ENCODE peak calls at places on chromosomes 1 and 21, in ten cellular contexts. One of them, this sample, is unnamed.

GRCh38 chr1:170262540-170262939 is 116.8 kb downstream of the NTMT2 start:
- DNase-seq in psoas muscle: no peak
- DNase-seq in retinal pigment epithelial cell: no peak
- DNase-seq in activated naive CD4-positive, alpha-beta T cell treated with Interleukin-2 at 50 U/mL for 16 hours: no peak
- DNase-seq in activated T-helper 1 cell treated with anti-CD3 and anti-CD28 coated beads, Interleukin-2, amount 50 U/mL, for 16 hours: no peak
- DNase-seq in CD8-positive, alpha-beta memory T cell: no peak
- DNase-seq in Caki2: no peak
- DNase-seq in stimulated activated CD8-positive, alpha-beta memory T cell treated with anti-CD3 and anti-CD28 coated beads, Interleukin-12 subunit alpha, Interleukin-12 subunit beta, amount 100 ng/mL, for 4 hours: no peak
- DNase-seq in stimulated activated CD4-positive, alpha-beta T cell treated with anti-CD3 and anti-CD28 coated beads, Interleukin-12 subunit alpha, Interleukin-12 subunit beta, amount 100 ng/mL, for 48 hours: no peak
- DNase-seq in hippocampal formation: no peak
- DNase-seq in this sample: no peak

GRCh38 chr1:51946300-51946699 is 44.2 kb downstream of the RAB3B start:
- DNase-seq in hippocampal formation: no peak
- DNase-seq in activated naive CD4-positive, alpha-beta T cell treated with Interleukin-2 at 50 U/mL for 16 hours: no peak
- DNase-seq in CD8-positive, alpha-beta memory T cell: no peak
- DNase-seq in psoas muscle: no peak
- DNase-seq in retinal pigment epithelial cell: no peak
- DNase-seq in stimulated activated CD4-positive, alpha-beta T cell treated with anti-CD3 and anti-CD28 coated beads, Interleukin-12 subunit alpha, Interleukin-12 subunit beta, amount 100 ng/mL, for 48 hours: no peak
- DNase-seq in Caki2: no peak
- DNase-seq in stimulated activated CD8-positive, alpha-beta memory T cell treated with anti-CD3 and anti-CD28 coated beads, Interleukin-12 subunit alpha, Interleukin-12 subunit beta, amount 100 ng/mL, for 4 hours: no peak
- DNase-seq in activated T-helper 1 cell treated with anti-CD3 and anti-CD28 coated beads, Interleukin-2, amount 50 U/mL, for 16 hours: no peak
- DNase-seq in this sample: no peak

GRCh38 chr21:42695324-42696025 is 42.1 kb downstream of the PDE9A start:
- DNase-seq in psoas muscle: no peak
- DNase-seq in stimulated activated CD8-positive, alpha-beta memory T cell treated with anti-CD3 and anti-CD28 coated beads, Interleukin-12 subunit alpha, Interleukin-12 subunit beta, amount 100 ng/mL, for 4 hours: no peak
- DNase-seq in hippocampal formation: no peak
- DNase-seq in CD8-positive, alpha-beta memory T cell: no peak
- DNase-seq in retinal pigment epithelial cell: peak
- DNase-seq in activated naive CD4-positive, alpha-beta T cell treated with Interleukin-2 at 50 U/mL for 16 hours: no peak
- DNase-seq in stimulated activated CD4-positive, alpha-beta T cell treated with anti-CD3 and anti-CD28 coated beads, Interleukin-12 subunit alpha, Interleukin-12 subunit beta, amount 100 ng/mL, for 48 hours: no peak
- DNase-seq in activated T-helper 1 cell treated with anti-CD3 and anti-CD28 coated beads, Interleukin-2, amount 50 U/mL, for 16 hours: no peak
- DNase-seq in Caki2: no peak
- DNase-seq in this sample: peak

GRCh38 chr1:116329524-116330341 is 43.3 kb upstream of the ATP1A1 start:
- DNase-seq in activated naive CD4-positive, alpha-beta T cell treated with Interleukin-2 at 50 U/mL for 16 hours: no peak
- DNase-seq in CD8-positive, alpha-beta memory T cell: no peak
- DNase-seq in psoas muscle: no peak
- DNase-seq in stimulated activated CD8-positive, alpha-beta memory T cell treated with anti-CD3 and anti-CD28 coated beads, Interleukin-12 subunit alpha, Interleukin-12 subunit beta, amount 100 ng/mL, for 4 hours: no peak
- DNase-seq in activated T-helper 1 cell treated with anti-CD3 and anti-CD28 coated beads, Interleukin-2, amount 50 U/mL, for 16 hours: no peak
- DNase-seq in stimulated activated CD4-positive, alpha-beta T cell treated with anti-CD3 and anti-CD28 coated beads, Interleukin-12 subunit alpha, Interleukin-12 subunit beta, amount 100 ng/mL, for 48 hours: no peak
- DNase-seq in retinal pigment epithelial cell: no peak
- DNase-seq in hippocampal formation: peak
- DNase-seq in Caki2: no peak
- DNase-seq in this sample: peak

GRCh38 chr1:35708179-35708891 is 10.3 kb downstream of the C1orf216 start:
- DNase-seq in psoas muscle: no peak
- DNase-seq in activated naive CD4-positive, alpha-beta T cell treated with Interleukin-2 at 50 U/mL for 16 hours: peak
- DNase-seq in hippocampal formation: no peak
- DNase-seq in stimulated activated CD8-positive, alpha-beta memory T cell treated with anti-CD3 and anti-CD28 coated beads, Interleukin-12 subunit alpha, Interleukin-12 subunit beta, amount 100 ng/mL, for 4 hours: no peak
- DNase-seq in CD8-positive, alpha-beta memory T cell: no peak
- DNase-seq in Caki2: no peak
- DNase-seq in retinal pigment epithelial cell: no peak
- DNase-seq in activated T-helper 1 cell treated with anti-CD3 and anti-CD28 coated beads, Interleukin-2, amount 50 U/mL, for 16 hours: no peak
- DNase-seq in stimulated activated CD4-positive, alpha-beta T cell treated with anti-CD3 and anti-CD28 coated beads, Interleukin-12 subunit alpha, Interleukin-12 subunit beta, amount 100 ng/mL, for 48 hours: no peak
- DNase-seq in this sample: no peak

GRCh38 chr1:29508458-29509107 is 272.3 kb downstream of the PTPRU start:
- DNase-seq in activated naive CD4-positive, alpha-beta T cell treated with Interleukin-2 at 50 U/mL for 16 hours: no peak
- DNase-seq in stimulated activated CD4-positive, alpha-beta T cell treated with anti-CD3 and anti-CD28 coated beads, Interleukin-12 subunit alpha, Interleukin-12 subunit beta, amount 100 ng/mL, for 48 hours: no peak
- DNase-seq in psoas muscle: no peak
- DNase-seq in stimulated activated CD8-positive, alpha-beta memory T cell treated with anti-CD3 and anti-CD28 coated beads, Interleukin-12 subunit alpha, Interleukin-12 subunit beta, amount 100 ng/mL, for 4 hours: no peak
- DNase-seq in CD8-positive, alpha-beta memory T cell: peak
- DNase-seq in hippocampal formation: no peak
- DNase-seq in retinal pigment epithelial cell: no peak
- DNase-seq in Caki2: no peak
- DNase-seq in activated T-helper 1 cell treated with anti-CD3 and anti-CD28 coated beads, Interleukin-2, amount 50 U/mL, for 16 hours: no peak
- DNase-seq in this sample: no peak

GRCh38 chr1:56139786-56140185 is 439.6 kb downstream of the PLPP3 start:
- DNase-seq in activated T-helper 1 cell treated with anti-CD3 and anti-CD28 coated beads, Interleukin-2, amount 50 U/mL, for 16 hours: no peak
- DNase-seq in CD8-positive, alpha-beta memory T cell: no peak
- DNase-seq in Caki2: no peak
- DNase-seq in retinal pigment epithelial cell: no peak
- DNase-seq in hippocampal formation: no peak
- DNase-seq in activated naive CD4-positive, alpha-beta T cell treated with Interleukin-2 at 50 U/mL for 16 hours: no peak
- DNase-seq in stimulated activated CD4-positive, alpha-beta T cell treated with anti-CD3 and anti-CD28 coated beads, Interleukin-12 subunit alpha, Interleukin-12 subunit beta, amount 100 ng/mL, for 48 hours: no peak
- DNase-seq in stimulated activated CD8-positive, alpha-beta memory T cell treated with anti-CD3 and anti-CD28 coated beads, Interleukin-12 subunit alpha, Interleukin-12 subunit beta, amount 100 ng/mL, for 4 hours: no peak
- DNase-seq in psoas muscle: no peak
- DNase-seq in this sample: no peak

GRCh38 chr21:19048088-19048672 is 644.6 kb upstream of the TMPRSS15 start:
- DNase-seq in stimulated activated CD8-positive, alpha-beta memory T cell treated with anti-CD3 and anti-CD28 coated beads, Interleukin-12 subunit alpha, Interleukin-12 subunit beta, amount 100 ng/mL, for 4 hours: no peak
- DNase-seq in activated naive CD4-positive, alpha-beta T cell treated with Interleukin-2 at 50 U/mL for 16 hours: no peak
- DNase-seq in retinal pigment epithelial cell: no peak
- DNase-seq in CD8-positive, alpha-beta memory T cell: no peak
- DNase-seq in stimulated activated CD4-positive, alpha-beta T cell treated with anti-CD3 and anti-CD28 coated beads, Interleukin-12 subunit alpha, Interleukin-12 subunit beta, amount 100 ng/mL, for 48 hours: no peak
- DNase-seq in activated T-helper 1 cell treated with anti-CD3 and anti-CD28 coated beads, Interleukin-2, amount 50 U/mL, for 16 hours: no peak
- DNase-seq in psoas muscle: no peak
- DNase-seq in hippocampal formation: no peak
- DNase-seq in Caki2: no peak
- DNase-seq in this sample: no peak

This sample was measured in globus pallidus.